ENCODE peak calls at places on chromosomes 6 and 20, in seven cellular contexts. I is fibroblast of lung, W is GM12878, L is mammary epithelial cell, D is MM.1S, B is heart left ventricle, H is colonic mucosa. U is an unnamed sample. For H3K4me1 and H3K27me3, the result is how much of the 10 kb centered on the place peaks cover.

GRCh38 chr20:51926670-51927305 is 124.5 kb upstream of the SALL4 start:
- DNase-seq in I (no peak), W (no peak), L (no peak), D (no peak), B (no peak), H (no peak), U (no peak)

GRCh38 chr6:144305985-144306384 is 20.9 kb downstream of the UTRN start:
- DNase-seq in I (peak), W (peak), L (no peak), D (peak), B (no peak), H (no peak), U (no peak)

GRCh38 chr6:54307412-54308036 is 717 bp upstream of the TINAG start:
- DNase-seq in I (no peak), W (peak), L (peak), D (no peak), B (no peak), H (peak), U (no peak)

GRCh38 chr6:36874016-36874442 is 574 bp downstream of the PPIL1 start:
- DNase-seq in I (no peak), W (no peak), L (no peak), D (no peak), B (no peak), H (peak), U (no peak)

GRCh38 chr6:53851561-53851960 is 56.8 kb downstream of the LRRC1 start:
- DNase-seq in I (no peak), W (no peak), L (no peak), D (no peak), B (no peak), H (no peak), U (no peak)

GRCh38 chr20:20267685-20268429 is 100.0 kb upstream of the INSM1 start:
- DNase-seq in I (no peak), W (no peak), L (no peak), D (no peak), B (no peak), H (no peak), U (no peak)

GRCh38 chr6:108526739-108527174 is 34.0 kb upstream of the FOXO3 start:
- DNase-seq in I (peak), W (no peak), L (peak), D (peak), B (no peak), H (no peak), U (no peak)

GRCh38 chr6:32952817-32953739 is at the start of gene HLA-DMA:
- DNase-seq in I (peak), W (peak), L (peak), D (peak), B (peak), H (peak), U (peak)

GRCh38 chr6:154447929-154448328 is 62.6 kb downstream of the CNKSR3 start:
- DNase-seq in I (peak), W (no peak), L (no peak), D (no peak), B (no peak), H (no peak), U (no peak)

GRCh38 chr6:112571486-112571885 is 224.4 kb downstream of the RFPL4B start:
- DNase-seq in I (peak), W (no peak), L (no peak), D (no peak), B (no peak), H (peak), U (no peak)

GRCh38 chr20:51636123-51636522 is 93.6 kb upstream of the NFATC2 start:
- DNase-seq in I (no peak), W (no peak), L (peak), D (no peak), B (no peak), H (no peak), U (no peak)

GRCh38 chr6:121951918-121952379 is 447.5 kb upstream of the HSF2 start:
- DNase-seq in I (peak), W (no peak), L (peak), D (no peak), B (no peak), H (no peak), U (no peak)

DNA sequence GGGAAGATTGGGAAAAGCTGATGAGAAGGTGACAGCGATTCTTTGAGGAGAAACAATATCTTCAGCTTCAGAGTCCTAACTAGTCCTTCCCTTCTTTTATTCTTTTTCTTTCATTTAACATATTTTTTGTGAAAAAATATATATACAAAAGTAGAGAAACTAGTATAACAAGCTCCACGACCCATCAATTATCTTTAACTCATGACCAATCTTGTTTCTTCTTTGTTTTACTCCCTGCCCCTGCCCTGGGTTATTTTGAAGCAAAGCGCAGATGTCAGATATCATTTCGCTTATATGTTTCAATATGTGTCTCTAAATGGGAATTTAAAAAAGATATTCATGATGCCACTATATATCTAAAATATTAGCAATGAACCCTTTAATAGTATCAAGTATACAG is 274.1 kb downstream of the CDC5L start:
- DNase-seq in I (no peak), W (no peak), L (no peak), D (no peak), B (no peak), H (no peak), U (no peak)
- H3K4me1 ChIP-seq in I (under half), W (under half), L (under half), D (under half), B (under half), H (under half), U (under half)

DNA sequence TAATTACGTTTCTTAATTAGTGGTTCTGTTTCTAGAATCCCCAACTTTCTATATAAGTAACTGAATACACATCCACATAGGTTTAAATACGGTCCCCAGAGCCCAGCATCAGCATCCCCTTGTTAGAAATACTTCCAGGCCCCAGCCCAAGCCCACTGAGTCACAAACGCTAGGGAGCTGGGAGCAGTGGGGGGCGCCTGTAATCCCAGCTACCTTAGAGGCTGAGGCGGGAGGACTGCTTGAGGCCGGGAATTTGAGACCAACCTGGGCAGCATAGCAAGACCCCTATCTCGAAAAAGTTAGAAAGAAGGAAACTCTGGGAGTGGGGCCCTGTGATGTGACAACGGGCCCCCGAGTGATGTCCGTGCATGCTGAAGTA is 1.3 kb upstream of the PPP1R3G start:
- DNase-seq in I (no peak), W (no peak), L (no peak), D (no peak), B (no peak), H (no peak), U (no peak)
- H3K27me3 ChIP-seq in I (under half), W (under half), L (under half), D (under half), B (under half), H (under half), U (under half)

GRCh38 chr6:167235421-167236238 is 55.5 kb upstream of the UNC93A start:
- DNase-seq in I (no peak), W (no peak), L (no peak), D (no peak), B (no peak), H (no peak), U (no peak)

GRCh38 chr6:167238169-167238693 is 52.9 kb upstream of the UNC93A start:
- DNase-seq in I (no peak), W (no peak), L (no peak), D (peak), B (no peak), H (no peak), U (no peak)

GRCh38 chr6:167235005-167235404 is 56.1 kb upstream of the UNC93A start:
- DNase-seq in I (no peak), W (no peak), L (no peak), D (no peak), B (no peak), H (no peak), U (no peak)

GRCh38 chr6:167237438-167237837 is 53.7 kb upstream of the UNC93A start:
- DNase-seq in I (no peak), W (no peak), L (no peak), D (no peak), B (no peak), H (no peak), U (no peak)

GRCh38 chr6:167236239-167236571 is 54.9 kb upstream of the UNC93A start:
- DNase-seq in I (no peak), W (no peak), L (no peak), D (no peak), B (no peak), H (no peak), U (no peak)
- TF ChIP-seq CTCF in I (no peak), W (no peak), L (no peak), D (no peak), B (no peak), H (no peak), U (no peak)

DNA sequence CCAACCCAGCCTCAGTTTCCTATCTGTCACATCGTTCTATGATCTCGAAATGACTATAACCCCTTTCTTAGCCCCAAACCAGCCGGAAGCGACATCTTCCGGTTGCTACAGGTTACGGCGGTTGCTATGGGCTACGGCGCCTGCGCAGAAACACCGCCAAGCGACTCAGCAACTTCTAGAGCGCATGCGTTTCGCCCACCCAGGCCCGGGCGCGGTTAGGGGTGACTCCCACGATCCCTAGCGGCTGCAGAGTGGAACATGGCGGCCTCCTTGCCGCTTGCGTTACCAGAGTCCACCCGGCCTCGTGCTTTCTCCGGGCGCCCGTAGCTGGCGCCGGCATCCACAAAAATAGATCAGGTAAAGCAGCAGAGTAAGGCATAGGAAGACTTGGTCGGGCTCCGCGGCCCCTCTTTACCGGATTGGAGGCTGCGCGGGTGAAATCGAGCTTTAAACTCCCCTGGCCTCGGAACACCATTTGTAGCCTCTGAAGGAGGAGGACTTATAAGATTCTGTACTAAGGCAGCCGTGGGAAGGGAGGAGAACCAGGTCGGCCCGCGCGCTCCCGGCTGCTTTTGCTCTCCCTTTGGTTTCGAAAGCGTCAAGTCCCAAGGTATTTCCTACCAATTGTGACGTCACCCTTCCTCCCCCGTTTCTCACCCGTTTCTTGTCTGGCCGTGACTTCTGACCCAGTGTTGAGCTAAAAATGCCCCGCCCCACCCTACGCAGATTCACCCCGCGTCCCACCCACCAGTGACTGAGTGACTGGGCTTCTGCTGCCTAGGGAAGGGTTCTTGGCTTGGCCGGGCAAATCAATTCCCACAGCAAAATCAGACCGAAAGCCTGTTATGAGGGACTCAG is 3.5 kb downstream of the SDCBP2 start:
- DNase-seq in I (peak), W (peak), L (peak), D (peak), B (peak), H (peak), U (peak)
- H3K4me1 ChIP-seq in I (under half), W (under half), L (half or more), D (under half), B (half or more), H (under half), U (under half)

DNA sequence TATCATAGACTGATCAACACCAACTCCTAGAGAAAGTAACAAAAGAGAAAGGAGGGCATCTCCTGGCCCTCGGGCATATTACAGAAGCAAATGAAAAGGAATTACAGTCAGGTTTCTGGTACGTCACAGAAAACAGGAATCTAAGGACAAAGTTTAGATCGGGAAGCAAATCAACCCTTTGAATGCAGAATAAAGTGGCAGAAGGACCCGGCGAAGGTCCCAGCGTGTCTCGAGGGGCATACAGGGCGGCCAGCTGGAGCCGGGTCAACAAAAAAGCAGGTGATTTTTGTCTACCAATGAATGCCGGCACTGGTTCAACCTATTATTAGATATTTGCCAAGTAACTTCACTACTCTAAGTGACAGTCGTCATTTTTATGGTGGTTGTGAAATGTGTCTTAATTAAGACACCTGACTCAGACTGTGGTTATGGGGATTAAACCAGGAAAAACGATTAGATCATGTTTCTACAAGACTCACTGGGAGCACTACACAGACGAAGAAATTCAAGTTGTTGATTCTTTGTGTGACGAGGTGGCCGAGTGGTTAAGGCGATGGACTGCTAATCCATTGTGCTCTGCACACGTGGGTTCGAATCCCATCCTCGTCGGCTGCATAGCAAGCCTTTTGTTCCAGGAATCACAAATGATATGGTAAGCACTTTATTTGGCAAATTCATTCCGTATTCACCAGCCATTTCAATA is 12.4 kb upstream of the ZSCAN9 start:
- DNase-seq in I (peak), W (peak), L (peak), D (peak), B (no peak), H (peak), U (peak)
- H3K27me3 ChIP-seq in I (under half), W (under half), L (under half), D (under half), B (under half), H (under half), U (half or more)

DNA sequence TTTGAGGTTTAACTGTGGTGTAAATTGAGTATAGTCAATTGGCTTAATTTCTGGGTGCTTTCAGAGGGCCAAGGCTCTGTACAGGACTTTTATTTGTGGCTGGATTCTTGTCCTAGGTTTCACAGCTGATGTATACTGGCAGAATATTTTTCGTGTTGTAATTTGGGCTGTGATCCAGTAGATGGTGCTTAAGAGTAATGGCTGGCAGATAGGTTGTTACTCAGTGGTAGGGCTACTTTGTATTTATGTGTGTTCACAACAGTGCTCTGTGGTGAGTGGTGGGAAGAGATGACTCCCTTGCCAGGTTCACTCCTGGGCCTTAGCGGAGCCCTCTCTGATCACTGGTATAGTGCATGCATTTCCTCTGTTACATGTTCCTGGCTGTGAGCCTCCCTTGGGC is 34.5 kb upstream of the FERMT1 start:
- DNase-seq in I (no peak), W (no peak), L (no peak), D (peak), B (no peak), H (no peak), U (no peak)
- TF ChIP-seq CTCF in I (peak), W (peak), L (no peak), D (peak), B (no peak), H (no peak), U (no peak)

GRCh38 chr20:31594558-31595379 is 10.3 kb upstream of the ID1 start:
- DNase-seq in I (no peak), W (no peak), L (no peak), D (no peak), B (peak), H (peak), U (no peak)

GRCh38 chr20:31597483-31597858 is 7.6 kb upstream of the ID1 start:
- DNase-seq in I (no peak), W (no peak), L (no peak), D (no peak), B (no peak), H (no peak), U (no peak)

GRCh38 chr20:31596831-31597482 is 8.1 kb upstream of the ID1 start:
- DNase-seq in I (no peak), W (no peak), L (no peak), D (no peak), B (no peak), H (no peak), U (no peak)

GRCh38 chr20:31595380-31595653 is 9.8 kb upstream of the ID1 start:
- DNase-seq in I (no peak), W (no peak), L (no peak), D (no peak), B (no peak), H (no peak), U (no peak)

GRCh38 chr20:31595654-31596411 is 9.3 kb upstream of the ID1 start:
- DNase-seq in I (peak), W (no peak), L (peak), D (no peak), B (peak), H (peak), U (peak)
- H3K4me1 ChIP-seq in I (under half), W (under half), L (under half), D (under half), B (under half), H (under half), U (under half)

U was measured in left lung.